ENCODE peak calls at places on chromosome 1, in ten cellular contexts. D is breast epithelium, Z is transverse colon, G is HCT116, R is SK-N-SH, U is endothelial cell of umbilical vein, Y is GM12891, C is sigmoid colon, E is spleen, V is HL-60. N is an unnamed sample.

GRCh38 chr1:22528451-22528850 is 34.8 kb upstream of the EPHA8 start:
- DNase-seq in D (no peak), Z (no peak), G (no peak), R (no peak), U (no peak), Y (no peak), C (no peak), E (no peak), V (no peak), N (no peak)

GRCh38 chr1:5863238-5863637 is 129.0 kb downstream of the NPHP4 start:
- DNase-seq in D (no peak), Z (no peak), G (no peak), R (no peak), U (no peak), Y (no peak), C (no peak), E (no peak), V (no peak), N (no peak)

GRCh38 chr1:166920561-166921475 is 44.8 kb upstream of the TADA1 start:
- DNase-seq in D (no peak), Z (no peak), G (no peak), R (peak), U (no peak), Y (peak), C (peak), E (peak), V (no peak), N (no peak)

GRCh38 chr1:86119214-86119764 is 37.3 kb downstream of the COL24A1 start:
- DNase-seq in D (no peak), Z (no peak), G (no peak), R (no peak), U (no peak), Y (no peak), C (no peak), E (no peak), V (no peak), N (no peak)

GRCh38 chr1:90834354-90835171 is 117.5 kb upstream of the BARHL2 start:
- DNase-seq in D (no peak), Z (no peak), G (no peak), R (no peak), U (no peak), Y (no peak), C (no peak), E (no peak), V (no peak), N (no peak)

GRCh38 chr1:228400237-228400651 is 6.4 kb downstream of the TRIM11 start:
- DNase-seq in D (peak), Z (no peak), G (no peak), R (no peak), U (no peak), Y (no peak), C (peak), E (peak), V (no peak), N (no peak)

GRCh38 chr1:24481098-24481497 is 21.5 kb upstream of the RCAN3 start:
- DNase-seq in D (no peak), Z (peak), G (no peak), R (no peak), U (no peak), Y (peak), C (no peak), E (peak), V (peak), N (peak)

GRCh38 chr1:49163041-49163440 is 386.4 kb upstream of the BEND5 start:
- DNase-seq in D (no peak), Z (no peak), G (no peak), R (no peak), U (no peak), Y (no peak), C (no peak), E (no peak), V (no peak), N (no peak)

GRCh38 chr1:208654241-208654640 is 410.1 kb upstream of the PLXNA2 start:
- DNase-seq in D (no peak), Z (no peak), G (peak), R (peak), U (peak), Y (no peak), C (no peak), E (no peak), V (peak), N (no peak)

GRCh38 chr1:176029155-176029554 is 177.9 kb downstream of the COP1 start:
- DNase-seq in D (no peak), Z (no peak), G (no peak), R (no peak), U (no peak), Y (no peak), C (no peak), E (no peak), V (no peak), N (no peak)

GRCh38 chr1:117051224-117052064 is 8.7 kb upstream of the TTF2 start:
- DNase-seq in D (peak), Z (peak), G (no peak), R (no peak), U (peak), Y (no peak), C (no peak), E (peak), V (peak), N (peak)

GRCh38 chr1:3762873-3763228 is 9.7 kb upstream of the SMIM1 start:
- DNase-seq in D (no peak), Z (no peak), G (no peak), R (no peak), U (no peak), Y (no peak), C (no peak), E (no peak), V (no peak), N (no peak)

GRCh38 chr1:240402318-240402717 is 209.6 kb downstream of the GREM2 start:
- DNase-seq in D (no peak), Z (no peak), G (no peak), R (no peak), U (no peak), Y (no peak), C (no peak), E (no peak), V (no peak), N (no peak)

GRCh38 chr1:227546598-227547313 is 16.6 kb upstream of the ZNF678 start:
- DNase-seq in D (no peak), Z (no peak), G (no peak), R (no peak), U (no peak), Y (no peak), C (no peak), E (peak), V (no peak), N (no peak)

GRCh38 chr1:9183898-9184297 is 50.7 kb upstream of the H6PD start:
- DNase-seq in D (no peak), Z (no peak), G (no peak), R (no peak), U (no peak), Y (no peak), C (no peak), E (no peak), V (no peak), N (no peak)

GRCh38 chr1:12402159-12402673 is 172.4 kb downstream of the VPS13D start:
- DNase-seq in D (no peak), Z (no peak), G (no peak), R (no peak), U (no peak), Y (no peak), C (no peak), E (no peak), V (no peak), N (no peak)

GRCh38 chr1:108877324-108877812 is 583 bp downstream of the GPSM2 start:
- DNase-seq in D (no peak), Z (peak), G (no peak), R (peak), U (peak), Y (no peak), C (no peak), E (no peak), V (no peak), N (no peak)

GRCh38 chr1:169109561-169110134 is 3.2 kb downstream of the ATP1B1 start:
- DNase-seq in D (peak), Z (peak), G (peak), R (peak), U (peak), Y (no peak), C (peak), E (no peak), V (peak), N (no peak)

GRCh38 chr1:214493126-214493796 is 58.1 kb downstream of the PTPN14 start:
- DNase-seq in D (no peak), Z (no peak), G (no peak), R (no peak), U (no peak), Y (no peak), C (no peak), E (no peak), V (no peak), N (no peak)

GRCh38 chr1:203086992-203087763 is 1.4 kb upstream of the MYOG start:
- DNase-seq in D (no peak), Z (no peak), G (no peak), R (no peak), U (no peak), Y (no peak), C (no peak), E (no peak), V (no peak), N (no peak)

GRCh38 chr1:113109908-113110554 is 37.0 kb downstream of the LRIG2 start:
- DNase-seq in D (no peak), Z (no peak), G (no peak), R (peak), U (peak), Y (no peak), C (no peak), E (no peak), V (no peak), N (no peak)
- TF ChIP-seq POLR2AphosphoS5 in D (no peak), Z (no peak), G (no peak), R (no peak), U (no peak), Y (no peak), C (no peak), E (no peak), V (no peak), N (no peak)

GRCh38 chr1:58432813-58433668 is 113.5 kb downstream of the OMA1 start:
- DNase-seq in D (no peak), Z (no peak), G (no peak), R (peak), U (peak), Y (no peak), C (no peak), E (no peak), V (no peak), N (no peak)
- TF ChIP-seq POLR2AphosphoS5 in D (no peak), Z (no peak), G (no peak), R (peak), U (no peak), Y (no peak), C (no peak), E (no peak), V (no peak), N (no peak)

GRCh38 chr1:45444609-45445131 is 46.3 kb downstream of the TESK2 start:
- DNase-seq in D (no peak), Z (no peak), G (no peak), R (no peak), U (no peak), Y (no peak), C (no peak), E (no peak), V (no peak), N (no peak)

GRCh38 chr1:45443580-45444446 is 47.1 kb downstream of the TESK2 start:
- DNase-seq in D (no peak), Z (no peak), G (no peak), R (no peak), U (no peak), Y (no peak), C (no peak), E (no peak), V (no peak), N (no peak)

GRCh38 chr1:45446950-45447672 is 43.9 kb downstream of the TESK2 start:
- DNase-seq in D (no peak), Z (no peak), G (no peak), R (no peak), U (no peak), Y (no peak), C (no peak), E (no peak), V (no peak), N (no peak)

GRCh38 chr1:45448357-45448756 is 42.6 kb downstream of the TESK2 start:
- DNase-seq in D (no peak), Z (no peak), G (no peak), R (no peak), U (no peak), Y (no peak), C (no peak), E (no peak), V (no peak), N (no peak)

GRCh38 chr1:45446530-45446929 is 44.4 kb downstream of the TESK2 start:
- DNase-seq in D (no peak), Z (no peak), G (no peak), R (no peak), U (no peak), Y (no peak), C (no peak), E (no peak), V (no peak), N (no peak)
- TF ChIP-seq POLR2AphosphoS5 in D (no peak), Z (no peak), G (no peak), R (no peak), U (no peak), Y (no peak), C (no peak), E (no peak), V (no peak), N (no peak)

GRCh38 chr1:45573231-45573804 is 10.5 kb upstream of the NASP start:
- DNase-seq in D (no peak), Z (no peak), G (no peak), R (no peak), U (no peak), Y (no peak), C (peak), E (no peak), V (no peak), N (no peak)

GRCh38 chr1:45569571-45569961 is 14.3 kb upstream of the NASP start:
- DNase-seq in D (peak), Z (no peak), G (no peak), R (no peak), U (no peak), Y (no peak), C (no peak), E (no peak), V (no peak), N (no peak)

GRCh38 chr1:45568421-45568820 is 15.4 kb upstream of the NASP start:
- DNase-seq in D (peak), Z (no peak), G (no peak), R (no peak), U (no peak), Y (no peak), C (no peak), E (no peak), V (no peak), N (no peak)

GRCh38 chr1:45569962-45570581 is 13.8 kb upstream of the NASP start:
- DNase-seq in D (peak), Z (peak), G (peak), R (peak), U (peak), Y (peak), C (peak), E (peak), V (peak), N (no peak)

GRCh38 chr1:45574105-45574626 is 9.7 kb upstream of the NASP start:
- DNase-seq in D (no peak), Z (no peak), G (no peak), R (no peak), U (no peak), Y (no peak), C (no peak), E (no peak), V (no peak), N (no peak)
- TF ChIP-seq POLR2AphosphoS5 in D (no peak), Z (no peak), G (no peak), R (no peak), U (no peak), Y (no peak), C (no peak), E (no peak), V (no peak), N (no peak)

GRCh38 chr1:42964032-42964812 is 5.6 kb upstream of the SLC2A1 start:
- DNase-seq in D (no peak), Z (no peak), G (no peak), R (no peak), U (no peak), Y (no peak), C (no peak), E (no peak), V (no peak), N (no peak)

GRCh38 chr1:42970143-42970542 is 11.5 kb upstream of the SLC2A1 start:
- DNase-seq in D (no peak), Z (no peak), G (no peak), R (no peak), U (no peak), Y (no peak), C (no peak), E (peak), V (no peak), N (no peak)

GRCh38 chr1:42968654-42969053 is 10.0 kb upstream of the SLC2A1 start:
- DNase-seq in D (no peak), Z (no peak), G (no peak), R (no peak), U (no peak), Y (no peak), C (no peak), E (no peak), V (no peak), N (no peak)

GRCh38 chr1:42965339-42965738 is 6.7 kb upstream of the SLC2A1 start:
- DNase-seq in D (no peak), Z (no peak), G (no peak), R (no peak), U (no peak), Y (no peak), C (no peak), E (no peak), V (no peak), N (no peak)

GRCh38 chr1:42966688-42967609 is 8.3 kb upstream of the SLC2A1 start:
- DNase-seq in D (peak), Z (peak), G (peak), R (no peak), U (peak), Y (no peak), C (no peak), E (peak), V (no peak), N (no peak)
- TF ChIP-seq POLR2AphosphoS5 in D (peak), Z (peak), G (peak), R (peak), U (no peak), Y (no peak), C (no peak), E (no peak), V (no peak), N (no peak)

DNA sequence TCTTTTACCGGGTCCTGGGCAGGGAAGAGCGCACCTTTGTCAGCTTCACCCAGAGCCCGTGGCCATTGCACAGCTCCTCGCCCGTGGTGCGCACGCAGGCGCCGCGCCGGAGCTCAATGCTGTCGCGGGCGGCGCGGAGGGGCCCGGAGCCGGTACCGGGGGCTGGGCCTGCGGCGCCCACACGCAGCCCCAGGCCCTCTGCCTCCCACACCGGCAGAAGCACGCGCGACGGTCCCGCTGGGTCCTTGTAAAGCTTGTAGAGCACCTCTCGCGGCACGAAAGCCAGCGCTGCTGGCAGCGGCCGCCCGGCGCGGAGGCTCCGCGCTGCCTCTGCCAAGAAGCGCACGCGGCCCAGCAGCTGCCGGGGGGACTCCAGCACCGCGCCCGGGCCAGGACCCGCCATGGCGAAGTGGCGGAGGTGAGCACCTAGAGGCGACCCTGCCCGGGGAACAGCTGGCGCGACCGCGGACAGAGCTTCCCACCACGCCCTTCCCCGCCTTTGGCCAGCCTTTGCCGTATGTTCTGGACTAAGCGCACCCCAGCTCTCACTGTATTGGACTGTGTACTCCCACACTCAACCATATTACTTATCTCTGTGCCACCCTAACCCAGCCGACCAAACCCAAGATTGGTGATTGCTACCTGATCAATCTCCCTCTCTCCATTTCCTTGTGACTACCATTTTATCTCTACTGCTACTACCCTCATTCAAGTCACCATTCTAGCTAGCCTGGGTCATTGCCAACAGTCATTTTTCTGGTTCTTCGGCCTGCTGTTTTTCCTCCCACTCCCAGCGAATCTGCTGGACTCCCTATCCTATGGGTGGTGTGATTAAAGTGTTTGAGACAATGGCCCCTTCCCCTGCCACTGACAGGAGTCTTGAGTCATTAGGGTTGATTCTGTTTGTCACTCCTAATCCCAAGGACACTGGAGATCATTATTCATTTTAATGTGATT is at the start of gene HECTD3:
- DNase-seq in D (peak), Z (peak), G (peak), R (peak), U (peak), Y (peak), C (peak), E (peak), V (peak), N (peak)
- TF ChIP-seq POLR2AphosphoS5 in D (no peak), Z (no peak), G (peak), R (no peak), U (peak), Y (peak), C (peak), E (peak), V (peak), N (peak)

DNA sequence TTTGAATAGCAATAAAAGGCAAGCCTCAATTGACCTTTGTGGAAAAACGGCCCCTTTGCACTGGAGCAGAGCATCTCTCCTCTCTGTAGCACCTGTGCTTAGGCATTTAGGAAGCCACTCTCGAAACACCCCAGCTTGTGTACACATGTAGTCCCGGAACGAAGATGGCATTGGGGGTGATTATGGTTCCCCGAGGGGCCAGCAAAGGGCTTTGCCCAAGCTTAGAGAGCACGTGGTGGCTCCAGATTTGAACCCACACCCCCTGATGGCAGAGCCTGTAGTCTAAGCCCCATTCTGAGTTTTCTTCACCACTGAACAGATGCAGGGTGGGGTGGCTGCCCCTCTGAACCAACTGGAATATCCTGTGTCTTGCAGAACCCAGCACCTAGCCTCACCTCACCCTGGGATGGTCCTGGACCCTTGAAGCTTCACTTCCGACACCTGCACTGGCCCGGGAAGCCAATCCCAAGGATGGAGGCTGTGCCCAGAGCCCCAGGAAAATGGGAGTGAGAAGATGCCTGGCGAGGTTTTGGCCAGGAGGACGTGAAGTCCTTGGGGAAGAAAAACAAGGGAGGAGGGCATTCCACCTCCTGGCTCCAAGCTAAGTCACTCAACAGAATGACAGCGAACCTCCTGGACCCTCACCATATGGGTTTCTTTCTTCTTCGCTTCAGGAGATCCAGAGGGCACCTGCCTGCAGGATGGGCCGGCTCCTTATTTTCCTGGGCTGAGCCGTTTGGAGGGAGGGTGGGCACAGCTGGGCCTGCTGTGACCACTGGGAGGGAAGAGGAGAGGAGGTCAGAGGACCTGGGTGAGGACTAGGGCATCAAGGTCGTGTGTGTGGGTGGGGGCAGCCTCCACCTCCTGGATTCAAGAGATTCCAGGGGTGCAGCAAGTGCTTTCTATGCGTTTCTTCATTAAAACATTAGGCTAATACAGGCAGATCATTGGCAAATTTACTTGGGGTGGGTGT is 37.7 kb downstream of the IGFN1 start:
- DNase-seq in D (no peak), Z (no peak), G (no peak), R (no peak), U (no peak), Y (no peak), C (no peak), E (no peak), V (no peak), N (no peak)
- TF ChIP-seq POLR2AphosphoS5 in D (no peak), Z (no peak), G (no peak), R (no peak), U (no peak), Y (no peak), C (no peak), E (no peak), V (no peak), N (no peak)

N was measured in GM12892.